ENCODE peak calls at places on chromosomes 11 and 22, in five cellular contexts. X, I, D, V and E are unnamed samples.
A peak's percentile ranks its signal among the peaks of the same experiment; 100 is the strongest.

GRCh38 chr11:118715837-118716260 is 36.4 kb upstream of the TREH start:
- DNase-seq in X (no peak), I (peak; percentile 30), D (no peak), V (no peak), E (no peak)

GRCh38 chr11:10263929-10264328 is 30.1 kb downstream of the SBF2 start:
- DNase-seq in X (no peak), I (peak; percentile 58), D (peak; percentile 85), V (no peak), E (no peak)

GRCh38 chr11:27717377-27717776 is 17.1 kb upstream of the BDNF start:
- DNase-seq in X (no peak), I (peak; percentile 47), D (no peak), V (peak; percentile 58), E (no peak)

GRCh38 chr11:113670149-113670829 is 35.8 kb downstream of the TMPRSS5 start:
- DNase-seq in X (no peak), I (no peak), D (no peak), V (no peak), E (no peak)

GRCh38 chr22:36938886-36939285 is 25.5 kb downstream of the CSF2RB start:
- DNase-seq in X (no peak), I (no peak), D (no peak), V (no peak), E (no peak)

GRCh38 chr11:124602193-124602592 is 9.0 kb upstream of the PANX3 start:
- DNase-seq in X (no peak), I (no peak), D (peak; percentile 54), V (no peak), E (no peak)

GRCh38 chr11:62574363-62575057 is 819 bp upstream of the EEF1G start:
- DNase-seq in X (no peak), I (peak; percentile 43), D (peak; percentile 29), V (no peak), E (no peak)

GRCh38 chr11:110715541-110715940 is 3.3 kb upstream of the ARHGAP20 start:
- DNase-seq in X (no peak), I (peak; percentile 81), D (peak; percentile 86), V (no peak), E (no peak)

GRCh38 chr11:124640660-124641059 is 18.0 kb downstream of the TBRG1 start:
- DNase-seq in X (no peak), I (no peak), D (no peak), V (no peak), E (no peak)

GRCh38 chr22:36562261-36562835 is 33.4 kb upstream of the EIF3D start:
- DNase-seq in X (no peak), I (peak; percentile 41), D (peak; percentile 43), V (peak; percentile 46), E (no peak)

GRCh38 chr11:133945087-133945974 is 11.4 kb downstream of the IGSF9B start:
- DNase-seq in X (peak; percentile 92), I (peak; percentile 69), D (peak; percentile 14), V (no peak), E (peak; percentile 90)

GRCh38 chr22:50041361-50042065 is 16.6 kb downstream of the TTLL8 start:
- DNase-seq in X (no peak), I (no peak), D (no peak), V (no peak), E (peak; percentile 41)

GRCh38 chr11:844693-845644 is 2.3 kb downstream of the TSPAN4 start:
- DNase-seq in X (no peak), I (peak; percentile 98), D (peak; percentile 87), V (peak; percentile 83), E (no peak)

GRCh38 chr11:14424096-14424495 is 65.1 kb upstream of the RRAS2 start:
- DNase-seq in X (no peak), I (peak; percentile 41), D (peak; percentile 80), V (no peak), E (no peak)

GRCh38 chr11:86717817-86718501 is 45.5 kb upstream of the ME3 start:
- DNase-seq in X (no peak), I (no peak), D (no peak), V (no peak), E (no peak)

GRCh38 chr11:69864930-69865661 is 45.9 kb upstream of the FGF3 start:
- DNase-seq in X (no peak), I (no peak), D (no peak), V (no peak), E (no peak)

GRCh38 chr22:41286639-41287091 is 678 bp upstream of the RANGAP1 start:
- DNase-seq in X (peak; percentile 66), I (peak; percentile 33), D (peak; percentile 38), V (no peak), E (peak; percentile 15)

GRCh38 chr11:44860967-44861828 is 89.5 kb downstream of the TP53I11 start:
- DNase-seq in X (no peak), I (no peak), D (no peak), V (no peak), E (no peak)

GRCh38 chr11:8732748-8733241 is 50.2 kb downstream of the RPL27A start:
- DNase-seq in X (no peak), I (peak; percentile 87), D (peak; percentile 80), V (no peak), E (no peak)

GRCh38 chr11:117517097-117517496 is 189.4 kb downstream of the CEP164 start:
- DNase-seq in X (no peak), I (no peak), D (no peak), V (no peak), E (no peak)

DNA sequence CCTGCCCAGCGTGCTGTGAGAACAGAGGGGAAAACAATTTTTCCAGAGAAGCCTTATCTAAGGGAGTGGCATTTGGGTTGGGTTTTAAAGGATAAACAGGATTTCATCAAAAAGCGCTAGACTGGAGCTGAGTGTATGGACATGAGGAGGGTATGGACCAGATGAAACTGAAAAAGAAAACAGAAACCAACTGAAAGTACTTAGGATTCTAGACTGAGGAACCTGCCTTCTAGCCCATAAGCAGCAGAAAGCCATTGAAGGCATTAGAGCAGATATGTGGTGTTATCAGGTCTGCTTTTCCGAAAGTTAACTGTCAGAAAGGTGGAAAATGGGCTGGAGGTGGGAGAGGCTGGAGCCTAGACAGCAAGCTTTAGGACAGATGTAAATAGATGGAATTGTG is 340.0 kb upstream of the MPPED2 start:
- DNase-seq in X (no peak), I (no peak), D (no peak), V (no peak), E (no peak)
- H3K4me1 ChIP-seq in X (no peaks in the 10 kb centered on the region), I (no peaks in the 10 kb centered on the region), D (no peaks in the 10 kb centered on the region), V (no peaks in the 10 kb centered on the region), E (no peaks in the 10 kb centered on the region)

GRCh38 chr11:45933846-45934579 is 11.6 kb downstream of the LARGE2 start:
- DNase-seq in X (no peak), I (no peak), D (no peak), V (no peak), E (no peak)
- H3K4me1 ChIP-seq in X (peaks cover 25% of the 10 kb centered on the region), I (peaks cover 11% of the 10 kb centered on the region), D (no peaks in the 10 kb centered on the region), V (peaks cover 11% of the 10 kb centered on the region), E (peaks cover 26% of the 10 kb centered on the region)

GRCh38 chr11:114960117-114960516 is 281.8 kb downstream of the NXPE2 start:
- DNase-seq in X (no peak), I (no peak), D (no peak), V (no peak), E (no peak)

DNA sequence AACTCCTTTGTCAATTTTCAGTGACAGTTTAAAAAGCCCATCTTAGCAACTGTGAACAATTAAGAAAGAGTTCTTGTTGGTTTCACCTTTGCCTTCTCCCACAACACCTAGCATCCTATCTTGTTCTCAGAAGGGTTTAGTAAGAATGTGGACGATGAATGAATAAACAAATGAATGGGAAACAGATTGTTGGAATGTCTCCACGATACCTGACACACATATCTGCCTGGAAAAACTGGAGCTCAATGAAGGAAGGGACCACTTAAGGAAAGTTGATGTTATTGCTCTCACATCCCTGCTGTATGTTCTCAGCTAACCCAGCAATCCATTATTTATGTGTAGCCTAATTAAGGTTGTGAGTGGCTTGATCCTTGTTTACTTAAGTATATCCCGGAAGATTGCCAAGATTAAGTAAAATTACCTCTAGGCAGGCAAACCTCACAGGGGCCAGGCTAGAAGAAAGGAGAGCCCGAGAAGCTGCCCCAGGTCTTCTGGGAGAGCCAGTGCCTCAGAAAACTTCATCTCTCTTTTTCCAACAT is 286.4 kb downstream of the NXPE2 start:
- DNase-seq in X (no peak), I (no peak), D (no peak), V (no peak), E (no peak)
- H3K4me1 ChIP-seq in X (no peaks in the 10 kb centered on the region), I (no peaks in the 10 kb centered on the region), D (no peaks in the 10 kb centered on the region), V (no peaks in the 10 kb centered on the region), E (no peaks in the 10 kb centered on the region)

DNA sequence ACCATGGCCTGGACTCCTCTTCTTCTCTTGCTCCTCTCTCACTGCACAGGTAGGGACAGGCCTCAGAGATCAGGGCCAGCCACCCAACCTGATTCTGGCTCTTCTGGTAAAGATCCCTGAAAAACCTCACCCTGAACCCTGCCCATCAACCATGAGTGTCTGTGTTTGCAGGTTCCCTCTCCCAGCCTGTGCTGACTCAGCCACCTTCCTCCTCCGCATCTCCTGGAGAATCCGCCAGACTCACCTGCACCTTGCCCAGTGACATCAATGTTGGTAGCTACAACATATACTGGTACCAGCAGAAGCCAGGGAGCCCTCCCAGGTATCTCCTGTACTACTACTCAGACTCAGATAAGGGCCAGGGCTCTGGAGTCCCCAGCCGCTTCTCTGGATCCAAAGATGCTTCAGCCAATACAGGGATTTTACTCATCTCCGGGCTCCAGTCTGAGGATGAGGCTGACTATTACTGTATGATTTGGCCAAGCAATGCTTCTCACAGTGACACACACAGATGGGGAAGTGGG is 80.9 kb downstream of the ZNF280B start:
- DNase-seq in X (no peak), I (no peak), D (no peak), V (no peak), E (no peak)
- H3K4me1 ChIP-seq in X (no peaks in the 10 kb centered on the region), I (no peaks in the 10 kb centered on the region), D (no peaks in the 10 kb centered on the region), V (no peaks in the 10 kb centered on the region), E (no peaks in the 10 kb centered on the region)

DNA sequence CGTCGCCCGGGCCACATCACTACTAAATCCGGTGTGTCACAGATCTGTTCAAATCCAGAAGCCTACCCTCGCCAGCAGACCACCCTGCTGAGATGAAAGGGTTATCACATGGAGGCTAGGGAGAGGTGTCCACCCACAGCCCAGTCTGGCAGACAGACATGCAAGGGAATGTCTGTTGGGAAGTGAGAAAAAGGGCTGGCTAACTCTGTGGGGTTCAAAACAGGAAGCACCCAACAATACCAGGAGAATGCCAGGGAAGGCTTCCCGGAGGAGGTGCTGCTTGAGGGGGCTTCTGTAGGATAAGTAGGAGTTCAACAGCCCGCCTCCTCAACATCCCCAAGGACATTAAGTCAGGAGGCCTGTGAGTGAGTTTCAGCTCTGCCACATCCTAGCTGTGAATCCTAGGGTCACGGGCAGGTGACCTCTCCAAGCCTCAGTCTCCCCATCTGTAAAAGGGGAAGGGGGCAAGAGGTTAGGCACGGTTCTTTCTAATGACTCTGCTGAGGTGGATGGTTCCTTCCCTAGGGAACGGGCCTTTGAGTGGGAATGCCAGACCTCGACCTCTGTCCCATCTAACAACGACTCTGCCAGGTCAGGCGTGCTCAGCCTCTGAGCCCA is 1.1 kb downstream of the TPST2 start:
- DNase-seq in X (no peak), I (no peak), D (no peak), V (no peak), E (no peak)
- H3K4me1 ChIP-seq in X (peaks cover 79% of the 10 kb centered on the region), I (no peaks in the 10 kb centered on the region), D (peaks cover 13% of the 10 kb centered on the region), V (peaks cover 16% of the 10 kb centered on the region), E (peaks cover 70% of the 10 kb centered on the region)

GRCh38 chr11:93526691-93527583 is 16.3 kb downstream of the SMCO4 start:
- DNase-seq in X (no peak), I (no peak), D (no peak), V (no peak), E (no peak)

GRCh38 chr11:93525601-93526000 is 17.6 kb downstream of the SMCO4 start:
- DNase-seq in X (no peak), I (peak; percentile 69), D (peak; percentile 61), V (no peak), E (no peak)

GRCh38 chr11:93524173-93524536 is 19.0 kb downstream of the SMCO4 start:
- DNase-seq in X (no peak), I (no peak), D (no peak), V (no peak), E (no peak)

GRCh38 chr11:93526058-93526633 is 17.0 kb downstream of the SMCO4 start:
- DNase-seq in X (no peak), I (no peak), D (no peak), V (no peak), E (no peak)

GRCh38 chr11:93524868-93525267 is 18.3 kb downstream of the SMCO4 start:
- DNase-seq in X (no peak), I (no peak), D (no peak), V (no peak), E (no peak)
- H3K4me1 ChIP-seq in X (peaks cover 1% of the 10 kb centered on the region), I (peaks cover 60% of the 10 kb centered on the region), D (no peaks in the 10 kb centered on the region), V (no peaks in the 10 kb centered on the region), E (no peaks in the 10 kb centered on the region)